ENCODE peak calls at places on chromosomes 11 and 22, in four cellular contexts. M, T, O and B are unnamed samples.

GRCh38 chr11:72696866-72697428 is 22.7 kb upstream of the PDE2A start:
- DNase-seq in M (no peak), T (no peak), O (no peak), B (peak; percentile 82)

GRCh38 chr11:127195791-127196190 is 195.2 kb upstream of the KIRREL3 start:
- DNase-seq in M (no peak), T (no peak), O (no peak), B (no peak)

GRCh38 chr11:101264303-101264702 is 134.7 kb upstream of the PGR start:
- DNase-seq in M (no peak), T (no peak), O (no peak), B (peak; percentile 49)

GRCh38 chr22:38214248-38215056 is 12.7 kb downstream of the MAFF start:
- DNase-seq in M (peak; percentile 70), T (peak; percentile 73), O (peak; percentile 44), B (peak; percentile 90)

GRCh38 chr11:32100495-32100894 is 9.6 kb downstream of the RCN1 start:
- DNase-seq in M (no peak), T (no peak), O (no peak), B (no peak)

GRCh38 chr11:74397531-74398243 is 546 bp downstream of the PGM2L1 start:
- DNase-seq in M (peak; percentile 27), T (peak; percentile 33), O (peak; percentile 42), B (no peak)

GRCh38 chr11:66652651-66653050 is 14.1 kb downstream of the RBM4 start:
- DNase-seq in M (no peak), T (no peak), O (no peak), B (no peak)

GRCh38 chr22:25236417-25236816 is 17.0 kb downstream of the CRYBB2 start:
- DNase-seq in M (no peak), T (no peak), O (no peak), B (no peak)

GRCh38 chr22:19088866-19089595 is 33.2 kb downstream of the DGCR2 start:
- DNase-seq in M (no peak), T (no peak), O (no peak), B (no peak)

GRCh38 chr11:124629961-124630360 is 7.3 kb downstream of the TBRG1 start:
- DNase-seq in M (no peak), T (no peak), O (no peak), B (no peak)

GRCh38 chr11:71169328-71169727 is 83.0 kb downstream of the SHANK2 start:
- DNase-seq in M (no peak), T (no peak), O (no peak), B (no peak)